ENCODE peak calls at places on chromosomes 13 and 19, in four cellular contexts. H is activated CD4-positive, CD25-positive, alpha-beta regulatory T cell treated with anti-CD3 and anti-CD28 coated beads, Interleukin-2, amount 50 U/mL, for 16 hours; G is NCI-H2029 treated with DMSO at 0.1 percent for 48 hours; L is mesothelial cell of epicardium. N is an unnamed sample.

GRCh38 chr13:62294210-62294609 is 878.6 kb upstream of the PCDH20 start:
- DNase-seq in H (no peak), G (no peak), L (no peak), N (no peak)

GRCh38 chr13:93746589-93746988 is 520.0 kb downstream of the GPC6 start:
- DNase-seq in G (no peak), L (no peak), H (no peak), N (no peak)

GRCh38 chr13:33787051-33787591 is 30.8 kb upstream of the RFC3 start:
- DNase-seq in G (no peak), H (no peak), L (no peak), N (no peak)

GRCh38 chr19:15072930-15073647 is 8.9 kb upstream of the OR1I1 start:
- DNase-seq in G (no peak), H (no peak), L (no peak), N (no peak)

GRCh38 chr13:75482070-75482819 is at the start of gene TBC1D4:
- DNase-seq in H (peak), L (peak), G (no peak), N (peak)

GRCh38 chr19:13784731-13785452 is 10.4 kb upstream of the ZSWIM4 start:
- DNase-seq in G (no peak), H (peak), L (no peak), N (peak)

GRCh38 chr13:23652909-23653726 is 82.9 kb downstream of the TNFRSF19 start:
- DNase-seq in G (no peak), H (no peak), L (no peak), N (no peak)

GRCh38 chr13:107348931-107349330 is 781.0 kb upstream of the ARGLU1 start:
- DNase-seq in L (no peak), H (no peak), G (no peak), N (no peak)